ENCODE peak calls at places on chromosome 19, in nine cellular contexts. B is CD8-positive, alpha-beta T cell; A is mucosa of descending colon; D is neural progenitor cell; W is thoracic aorta; O is A549; N is body of pancreas; J is adrenal gland; M is psoas muscle. Q is an unnamed sample.

GRCh38 chr19:28960986-28961705 is 251.8 kb downstream of the UQCRFS1 start:
- DNase-seq in J (no peak), O (no peak), D (no peak), B (no peak), M (no peak), A (no peak), W (no peak), N (no peak), Q (peak; percentile 48)

GRCh38 chr19:3548594-3548993 is 8.8 kb downstream of the MFSD12 start:
- DNase-seq in A (no peak), M (no peak), B (no peak), N (peak; percentile 43), D (no peak), W (no peak), J (no peak), O (no peak), Q (no peak)

GRCh38 chr19:43777163-43777700 is 3.5 kb downstream of the KCNN4 start:
- DNase-seq in A (no peak), J (no peak), O (no peak), N (no peak), W (no peak), B (peak; percentile 52), M (peak; percentile 53), D (no peak), Q (no peak)

GRCh38 chr19:20162821-20163220 is 4.2 kb upstream of the ZNF486 start:
- DNase-seq in B (no peak), M (no peak), A (no peak), W (no peak), O (no peak), D (no peak), J (no peak), N (peak; percentile 12), Q (no peak)

GRCh38 chr19:15577184-15577771 is 37.7 kb upstream of the CYP4F8 start:
- DNase-seq in O (no peak), M (no peak), N (no peak), W (no peak), B (no peak), D (no peak), A (no peak), J (no peak), Q (no peak)

GRCh38 chr19:22526661-22527272 is 104.6 kb upstream of the ZNF98 start:
- DNase-seq in W (no peak), B (no peak), J (no peak), O (no peak), D (no peak), A (no peak), M (no peak), N (peak; percentile 68), Q (no peak)

GRCh38 chr19:51467864-51468544 is 9.8 kb upstream of the SIGLEC8 start:
- DNase-seq in A (no peak), O (no peak), N (no peak), M (no peak), B (no peak), J (peak; percentile 20), W (no peak), D (no peak), Q (no peak)

GRCh38 chr19:55672418-55672817 is 2.6 kb upstream of the EPN1 start:
- DNase-seq in D (no peak), B (no peak), W (no peak), J (no peak), M (no peak), A (no peak), O (no peak), N (no peak), Q (no peak)

GRCh38 chr19:10961073-10961762 is 388 bp downstream of the SMARCA4 start:
- DNase-seq in M (peak; percentile 67), A (no peak), B (no peak), N (no peak), W (no peak), O (no peak), J (peak; percentile 55), D (peak; percentile 84), Q (peak; percentile 60)

GRCh38 chr19:14248578-14249011 is 42.6 kb upstream of the ADGRL1 start:
- DNase-seq in W (no peak), N (peak; percentile 5), D (peak; percentile 93), O (peak; percentile 22), B (peak; percentile 49), A (peak; percentile 59), J (no peak), M (no peak), Q (peak; percentile 82)

GRCh38 chr19:49335071-49335783 is at the start of gene CD37:
- DNase-seq in N (no peak), A (no peak), D (no peak), M (no peak), B (peak; percentile 69), W (no peak), J (no peak), O (no peak), Q (no peak)

GRCh38 chr19:29379257-29379986 is 146.4 kb upstream of the VSTM2B start:
- DNase-seq in W (no peak), D (no peak), B (no peak), N (no peak), O (no peak), A (no peak), J (no peak), M (no peak), Q (no peak)

GRCh38 chr19:5973376-5973775 is 4.6 kb downstream of the RANBP3 start:
- DNase-seq in B (no peak), J (no peak), N (no peak), W (no peak), D (no peak), A (no peak), O (no peak), M (no peak), Q (no peak)
- H3K4me1 ChIP-seq in B (peaks cover 80% of the 10 kb centered on the region), J (peaks cover 24% of the 10 kb centered on the region), N (peaks cover 79% of the 10 kb centered on the region), W (peaks cover 34% of the 10 kb centered on the region), D (peaks cover 11% of the 10 kb centered on the region), A (peaks cover 44% of the 10 kb centered on the region), O (peaks cover 9% of the 10 kb centered on the region), M (peaks cover 52% of the 10 kb centered on the region), Q (peaks cover 1% of the 10 kb centered on the region)

DNA sequence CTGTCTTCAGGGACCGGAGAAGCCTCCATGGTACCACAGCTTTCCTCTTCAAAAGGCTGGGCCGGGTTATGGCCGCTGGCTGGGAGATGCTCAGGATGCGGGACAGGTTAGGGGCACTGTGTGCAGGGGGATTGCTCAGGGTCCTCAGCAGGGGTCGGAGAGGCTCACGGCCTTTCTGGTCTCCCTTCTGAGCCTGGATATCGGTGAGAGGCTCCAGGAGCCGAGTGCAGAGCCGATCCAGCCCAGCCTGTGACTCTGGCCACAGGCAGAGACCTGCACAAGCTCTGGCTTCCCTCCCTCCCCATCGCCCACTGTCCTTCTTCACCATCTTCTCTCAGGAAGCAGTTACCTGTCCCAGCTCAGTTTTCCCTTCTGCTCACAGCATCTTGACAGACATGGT is 306.0 kb downstream of the ZNF536 start:
- DNase-seq in A (no peak), B (no peak), N (no peak), O (no peak), D (no peak), J (no peak), M (no peak), W (no peak), Q (no peak)
- H3K4me3 ChIP-seq in A (no peak overlapping the region), B (no peak overlapping the region), N (no peak overlapping the region), O (no peak overlapping the region), D (no peak overlapping the region), J (no peak overlapping the region), M (no peak overlapping the region), W (no peak overlapping the region), Q (no peak overlapping the region)

GRCh38 chr19:4635763-4636135 is 3.6 kb upstream of the TNFAIP8L1 start:
- DNase-seq in A (no peak), O (no peak), J (no peak), M (no peak), D (peak; percentile 39), W (no peak), N (no peak), B (no peak), Q (no peak)

GRCh38 chr19:4638330-4638729 is 986 bp upstream of the TNFAIP8L1 start:
- DNase-seq in M (peak; percentile 82), W (no peak), A (peak; percentile 48), D (no peak), N (no peak), J (no peak), B (no peak), O (no peak), Q (no peak)

GRCh38 chr19:4638828-4639530 is at the start of gene TNFAIP8L1:
- DNase-seq in A (peak; percentile 99), M (peak; percentile 98), O (peak; percentile 93), W (peak; percentile 87), N (peak; percentile 96), B (peak; percentile 99), D (peak; percentile 99), J (peak; percentile 97), Q (peak; percentile 99)

GRCh38 chr19:4636151-4636717 is 3.1 kb upstream of the TNFAIP8L1 start:
- DNase-seq in J (peak; percentile 65), O (peak; percentile 34), D (peak; percentile 88), N (peak; percentile 71), M (peak; percentile 82), B (peak; percentile 73), A (peak; percentile 76), W (no peak), Q (peak; percentile 83)

GRCh38 chr19:4636761-4637160 is 2.6 kb upstream of the TNFAIP8L1 start:
- DNase-seq in O (no peak), J (no peak), W (no peak), N (no peak), D (no peak), B (no peak), M (no peak), A (no peak), Q (no peak)
- H3K4me1 ChIP-seq in O (peaks cover 33% of the 10 kb centered on the region), J (peaks cover 10% of the 10 kb centered on the region), W (peaks cover 24% of the 10 kb centered on the region), N (peaks cover 41% of the 10 kb centered on the region), D (peaks cover 4% of the 10 kb centered on the region), B (peaks cover 45% of the 10 kb centered on the region), M (peaks cover 8% of the 10 kb centered on the region), A (peaks cover 24% of the 10 kb centered on the region), Q (peaks cover 6% of the 10 kb centered on the region)

DNA sequence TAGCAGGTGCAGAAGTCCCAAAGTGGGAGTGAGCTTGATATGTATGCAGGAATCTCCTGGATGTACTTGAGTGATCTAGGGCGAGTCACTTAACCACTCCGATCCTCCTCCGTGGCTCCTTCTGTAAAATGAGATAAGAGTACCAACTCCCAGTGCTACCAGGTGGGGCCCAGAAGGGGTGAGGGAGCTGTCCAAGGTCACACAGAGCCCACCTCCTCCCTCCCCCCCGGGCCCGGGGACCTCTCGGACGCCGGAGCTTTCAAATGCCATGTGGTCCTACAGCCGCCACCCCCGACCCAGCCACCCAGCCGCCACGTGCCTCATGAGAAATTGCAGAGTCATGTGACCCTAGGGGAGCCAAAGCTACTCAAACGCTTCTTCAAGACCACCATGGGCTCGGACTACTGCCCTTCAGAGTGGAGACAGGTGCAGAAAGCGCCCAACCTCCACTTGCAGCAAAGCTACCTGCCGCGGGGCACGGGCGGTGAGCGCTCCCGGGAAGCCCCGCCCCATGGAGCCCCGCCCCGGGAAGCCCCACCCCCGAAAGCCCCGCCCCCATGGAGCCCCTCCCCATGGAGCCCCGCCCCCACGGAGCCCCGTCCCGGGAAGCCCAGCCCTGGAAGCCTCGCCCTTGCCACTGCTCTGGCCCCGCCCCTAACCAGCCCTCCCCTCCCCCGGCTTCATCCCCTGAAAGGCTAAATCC is 10.1 kb upstream of the ZNF358 start:
- DNase-seq in J (peak; percentile 74), W (no peak), O (peak; percentile 45), A (peak; percentile 84), B (no peak), M (no peak), D (peak; percentile 63), N (peak; percentile 82), Q (no peak)
- H3K4me3 ChIP-seq in J (peak overlapping the region; percentile 12), W (peak overlapping the region; percentile 33), O (peak overlapping the region; percentile 57), A (no peak overlapping the region), B (no peak overlapping the region), M (peak overlapping the region; percentile 38), D (no peak overlapping the region), N (no peak overlapping the region), Q (no peak overlapping the region)

Q was measured in cardiac muscle cell.